ENCODE peak calls at places on chromosomes 3 and 15, in ten cellular contexts. X, I, B, C, P, T, M, E, N and A are unnamed samples.

GRCh38 chr3:61723038-61723437 is 161.7 kb downstream of the PTPRG start:
- DNase-seq in I (no peak), M (no peak), N (no peak), B (no peak), T (no peak), C (no peak), X (no peak), E (no peak), P (no peak), A (no peak)

GRCh38 chr3:36707623-36708409 is 56.5 kb downstream of the DCLK3 start:
- DNase-seq in I (no peak), C (peak; percentile 18), B (no peak), X (no peak), E (peak; percentile 39), M (peak; percentile 35), P (peak; percentile 86), N (peak; percentile 88), T (peak; percentile 65), A (no peak)

GRCh38 chr3:123084192-123084591 is 17.4 kb downstream of the PDIA5 start:
- DNase-seq in C (no peak), I (peak; percentile 9), N (no peak), B (no peak), E (no peak), M (peak; percentile 20), P (peak; percentile 37), T (no peak), X (no peak), A (no peak)

GRCh38 chr3:125202197-125202596 is 10.4 kb downstream of the SLC12A8 start:
- DNase-seq in P (no peak), X (no peak), E (no peak), M (no peak), T (peak; percentile 25), C (no peak), I (no peak), B (no peak), N (peak; percentile 80), A (no peak)

GRCh38 chr3:57727096-57727495 is 29.0 kb upstream of the SLMAP start:
- DNase-seq in N (no peak), I (no peak), M (no peak), B (no peak), E (no peak), P (peak; percentile 26), C (no peak), T (peak; percentile 11), X (no peak), A (no peak)

GRCh38 chr15:92714457-92715401 is 59.2 kb upstream of the FAM174B start:
- DNase-seq in E (peak; percentile 33), N (peak; percentile 88), I (peak; percentile 44), B (peak; percentile 89), T (peak; percentile 66), X (peak; percentile 67), P (peak; percentile 84), M (peak; percentile 83), C (peak; percentile 75), A (peak; percentile 89)

GRCh38 chr3:185335799-185336198 is 27.1 kb upstream of the MAP3K13 start:
- DNase-seq in P (peak; percentile 61), B (no peak), I (peak; percentile 86), X (no peak), N (no peak), M (peak; percentile 72), T (peak; percentile 72), E (peak; percentile 80), C (peak; percentile 59), A (peak; percentile 69)

GRCh38 chr3:53941174-53941573 is 49.5 kb upstream of the SELENOK start:
- DNase-seq in E (no peak), P (peak; percentile 71), M (peak; percentile 73), N (no peak), I (no peak), C (peak; percentile 62), X (no peak), B (no peak), T (peak; percentile 47), A (no peak)

GRCh38 chr15:33126559-33127290 is 67.8 kb downstream of the FMN1 start:
- DNase-seq in X (peak; percentile 85), E (peak; percentile 72), N (peak; percentile 53), T (peak; percentile 98), M (peak; percentile 93), I (peak; percentile 9), B (peak; percentile 36), P (peak; percentile 94), C (peak; percentile 91), A (peak; percentile 89)

GRCh38 chr3:37741644-37742043 is 120.0 kb upstream of the CTDSPL start:
- DNase-seq in M (no peak), X (no peak), E (peak; percentile 23), P (peak; percentile 15), C (no peak), T (no peak), N (peak; percentile 44), B (peak; percentile 66), I (peak; percentile 18), A (peak; percentile 43)

GRCh38 chr15:85112997-85113396 is 131.3 kb downstream of the PDE8A start:
- DNase-seq in N (no peak), X (no peak), P (no peak), E (no peak), B (no peak), C (no peak), T (no peak), M (no peak), I (no peak), A (no peak)

GRCh38 chr3:132499071-132499470 is 81.8 kb downstream of the DNAJC13 start:
- DNase-seq in X (no peak), T (no peak), I (peak; percentile 10), C (no peak), B (no peak), M (no peak), N (no peak), E (no peak), P (no peak), A (no peak)

GRCh38 chr3:49802719-49803463 is at the start of gene INKA1:
- DNase-seq in T (peak; percentile 72), C (peak; percentile 47), X (peak; percentile 85), P (peak; percentile 95), M (peak; percentile 67), E (peak; percentile 71), B (peak; percentile 96), I (peak; percentile 75), N (peak; percentile 95), A (peak; percentile 95)
- H2AFZ ChIP-seq in T (peak within 1 kb of the TSS; percentile 99), C (peak within 1 kb of the TSS; percentile 100), X (peak within 1 kb of the TSS; percentile 100), P (peak within 1 kb of the TSS; percentile 97), M (peak within 1 kb of the TSS; percentile 95), E (peak within 1 kb of the TSS; percentile 87), B (peak within 1 kb of the TSS; percentile 95), I (no peak within 1 kb of the TSS), N (peak within 1 kb of the TSS; percentile 100), A (peak within 1 kb of the TSS; percentile 100)

DNA sequence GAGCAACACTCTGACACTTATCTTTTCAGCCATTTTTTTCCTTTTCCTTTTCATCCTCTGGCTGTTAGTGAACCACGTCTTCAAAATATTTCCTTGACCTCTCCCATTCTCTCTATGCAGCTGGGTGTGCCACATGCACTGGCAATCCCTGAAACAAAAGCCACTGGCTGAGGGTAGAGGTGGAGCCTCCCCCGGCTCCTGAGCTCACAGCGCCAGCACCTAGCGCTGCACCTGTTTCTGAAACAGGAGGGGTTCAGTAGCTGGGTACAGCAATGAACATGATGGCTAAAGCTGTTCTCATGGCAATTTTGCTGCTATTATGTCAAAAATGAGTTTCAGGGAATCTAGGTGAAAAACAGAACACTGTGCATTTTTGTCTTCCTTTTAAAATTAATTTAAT is 314.7 kb upstream of the ATP10A start:
- DNase-seq in M (no peak), C (no peak), E (no peak), B (no peak), I (no peak), T (no peak), P (no peak), X (no peak), N (no peak), A (no peak)
- H3K9me3 ChIP-seq in M (no peaks in the 10 kb centered on the region), C (peaks cover 3% of the 10 kb centered on the region), E (peaks cover 11% of the 10 kb centered on the region), B (no peaks in the 10 kb centered on the region), I (peaks cover 4% of the 10 kb centered on the region), T (peaks cover 2% of the 10 kb centered on the region), P (no peaks in the 10 kb centered on the region), X (no peaks in the 10 kb centered on the region), N (peaks cover 30% of the 10 kb centered on the region), A (no peaks in the 10 kb centered on the region)

DNA sequence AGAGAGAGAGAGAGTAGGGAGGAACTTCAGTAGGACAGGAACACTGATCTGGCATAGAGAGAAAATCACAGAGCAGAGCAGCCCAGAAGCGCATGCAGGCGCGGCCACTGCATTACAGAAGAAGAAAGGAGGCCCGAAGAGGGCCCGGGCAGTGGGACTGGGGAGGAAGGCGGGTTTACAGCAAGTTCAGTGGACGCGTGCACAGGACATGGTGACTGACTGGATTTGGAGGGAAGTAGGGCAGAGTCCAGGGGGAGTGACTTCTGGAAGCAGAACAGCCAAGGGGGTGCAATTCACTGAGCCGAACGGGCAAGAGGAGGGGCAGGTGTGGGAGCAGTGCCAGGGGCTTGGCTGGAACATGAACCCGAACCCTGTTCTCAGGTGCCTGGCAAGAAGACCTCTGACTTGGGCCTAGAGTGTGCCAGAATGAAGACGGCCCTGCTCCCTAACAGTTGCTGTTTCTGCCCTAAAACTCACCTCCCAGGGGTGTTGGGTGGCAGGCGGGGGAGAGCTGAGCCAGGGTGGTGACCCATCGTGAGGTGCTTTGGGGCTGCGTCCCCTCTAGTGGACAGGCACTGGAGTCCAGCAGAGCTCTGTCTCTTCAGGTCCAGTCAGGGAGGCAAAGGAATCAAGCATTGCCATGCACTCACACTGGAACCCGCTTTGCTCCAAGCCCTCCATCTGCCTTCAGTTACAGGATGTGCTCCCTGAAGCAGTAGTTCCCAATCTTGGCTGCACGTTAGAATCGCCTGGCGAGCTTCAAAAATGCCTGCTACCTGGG is 101.2 kb upstream of the HES1 start:
- DNase-seq in C (no peak), N (peak; percentile 71), T (no peak), E (no peak), B (no peak), M (no peak), X (no peak), I (no peak), P (no peak), A (peak; percentile 46)
- H2AFZ ChIP-seq in C (no peak overlapping the region), N (peak overlapping the region; percentile 41), T (no peak overlapping the region), E (no peak overlapping the region), B (no peak overlapping the region), M (no peak overlapping the region), X (no peak overlapping the region), I (no peak overlapping the region), P (no peak overlapping the region), A (no peak overlapping the region)

DNA sequence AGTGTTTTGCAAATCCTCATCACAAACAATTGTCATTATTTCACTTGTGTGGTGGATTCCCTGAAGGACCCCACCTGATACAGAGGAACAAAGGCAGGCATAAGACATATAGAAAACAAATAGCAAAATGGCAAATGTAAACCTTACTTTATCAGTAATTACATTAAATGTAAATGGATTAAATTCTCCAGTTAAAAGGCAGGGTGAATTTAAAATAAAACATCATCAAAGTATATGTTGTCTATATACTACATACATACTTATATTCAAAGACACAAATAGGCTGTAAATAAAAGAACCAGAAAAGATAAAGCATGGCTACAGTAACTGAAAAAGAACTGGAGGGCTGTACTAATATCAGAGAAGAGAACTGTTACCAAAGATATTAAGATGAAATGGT is 117.3 kb downstream of the RFX7 start:
- DNase-seq in C (no peak), P (no peak), I (no peak), T (no peak), X (no peak), M (no peak), E (no peak), N (no peak), B (no peak), A (no peak)
- H3K9me3 ChIP-seq in C (peaks cover 4% of the 10 kb centered on the region), P (peaks cover 3% of the 10 kb centered on the region), I (peaks cover 22% of the 10 kb centered on the region), T (peaks cover 7% of the 10 kb centered on the region), X (peaks cover 34% of the 10 kb centered on the region), M (peaks cover 2% of the 10 kb centered on the region), E (peaks cover 9% of the 10 kb centered on the region), N (peaks cover 19% of the 10 kb centered on the region), B (peaks cover 39% of the 10 kb centered on the region), A (peaks cover 24% of the 10 kb centered on the region)

DNA sequence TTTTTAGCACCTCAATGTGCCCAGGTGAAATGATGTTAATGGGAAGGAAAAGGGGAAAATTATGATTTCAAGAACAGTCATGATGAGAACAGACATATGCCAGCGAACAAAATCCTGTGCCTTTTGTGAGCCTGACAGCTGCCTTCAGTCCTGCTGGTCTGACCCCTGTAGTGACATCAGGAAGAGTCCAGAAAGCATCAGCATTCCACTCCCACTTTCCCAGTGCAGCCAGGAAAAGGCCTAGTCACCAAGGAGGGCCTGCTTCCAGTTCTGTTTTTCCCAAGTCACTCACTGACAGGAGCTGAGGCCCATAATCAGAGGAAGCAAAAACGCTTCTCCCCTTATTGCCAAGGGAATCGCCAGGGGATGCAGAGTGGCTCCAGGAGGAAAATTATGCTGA is 218.4 kb downstream of the ABHD5 start:
- DNase-seq in B (no peak), I (no peak), X (no peak), E (no peak), P (no peak), M (no peak), T (peak; percentile 1), C (no peak), N (no peak), A (no peak)
- H2AFZ ChIP-seq in B (no peak overlapping the region), I (no peak overlapping the region), X (no peak overlapping the region), E (no peak overlapping the region), P (no peak overlapping the region), M (no peak overlapping the region), T (no peak overlapping the region), C (no peak overlapping the region), N (no peak overlapping the region), A (no peak overlapping the region)